ENCODE peak calls at places on chromosome 1, in six cellular contexts. G is posterior vena cava; R is astrocyte of the hippocampus; A is activated CD4-positive, alpha-beta T cell treated with anti-CD3 and anti-CD28 coated beads for 24 hours; X is effector memory CD8-positive, alpha-beta T cell; C is astrocyte of the spinal cord. U is an unnamed sample.

GRCh38 chr1:7177438-7178126 is 392.3 kb downstream of the CAMTA1 start:
- DNase-seq in R (no peak), G (no peak), A (no peak), C (no peak), X (no peak), U (no peak)

GRCh38 chr1:16677552-16678423 is 11.0 kb upstream of the RNU1-3 start:
- DNase-seq in A (peak; percentile 56), R (peak; percentile 60), X (peak; percentile 48), C (peak; percentile 73), G (peak; percentile 73), U (peak; percentile 36)

GRCh38 chr1:201685485-201685884 is 143.5 kb upstream of the IPO9 start:
- DNase-seq in X (no peak), G (no peak), R (no peak), A (no peak), C (no peak), U (no peak)

GRCh38 chr1:245585252-245585959 is 430.6 kb downstream of the KIF26B start:
- DNase-seq in X (no peak), G (no peak), A (no peak), R (peak; percentile 90), C (peak; percentile 87), U (no peak)

GRCh38 chr1:11713095-11713494 is 21.6 kb downstream of the DRAXIN start:
- DNase-seq in X (no peak), C (no peak), A (no peak), R (no peak), G (no peak), U (no peak)

GRCh38 chr1:160087118-160087662 is 5.9 kb downstream of the KCNJ9 start:
- DNase-seq in A (no peak), R (no peak), C (no peak), G (no peak), X (no peak), U (no peak)

GRCh38 chr1:93200086-93200620 is 19.6 kb downstream of the CCDC18 start:
- DNase-seq in G (no peak), C (no peak), X (no peak), A (no peak), R (no peak), U (no peak)

GRCh38 chr1:64539808-64540207 is 69.9 kb downstream of the CACHD1 start:
- DNase-seq in A (no peak), R (peak; percentile 80), G (no peak), X (no peak), C (peak; percentile 50), U (peak; percentile 76)

GRCh38 chr1:117615474-117615873 is 9.6 kb downstream of the TENT5C start:
- DNase-seq in R (no peak), A (no peak), C (no peak), X (peak; percentile 60), G (peak; percentile 25), U (no peak)

GRCh38 chr1:248810727-248811513 is 14.8 kb downstream of the SH3BP5L start:
- DNase-seq in R (peak; percentile 38), C (peak; percentile 22), A (no peak), X (no peak), G (no peak), U (no peak)